ENCODE peak calls at places on chromosomes 4 and X, in ten cellular contexts. R is esophagus squamous epithelium; W is lower lobe of right lung; A is choroid plexus epithelial cell; N is HepG2; T is ascending aorta; O is SK-N-SH; Z is naive thymus-derived CD4-positive, alpha-beta T cell; B is A549; U is uterus. K is an unnamed sample.

GRCh38 chr4:28788929-28789490 is 1928.4 kb downstream of the STIM2 start:
- DNase-seq in R (no peak), W (no peak), A (no peak), N (no peak), T (no peak), O (peak), Z (no peak), B (peak), U (no peak), K (no peak)

GRCh38 chr4:77187231-77187630 is 30.2 kb downstream of the CCNG2 start:
- DNase-seq in R (no peak), W (no peak), A (no peak), N (no peak), T (no peak), O (no peak), Z (no peak), B (no peak), U (no peak), K (no peak)

GRCh38 chrX:55486736-55487135 is 2.9 kb downstream of the USP51 start:
- DNase-seq in R (no peak), W (no peak), A (no peak), N (no peak), T (peak), O (no peak), Z (no peak), B (peak), U (no peak), K (no peak)

GRCh38 chr4:185820119-185821028 is 8.4 kb upstream of the SORBS2 start:
- DNase-seq in R (no peak), W (no peak), A (peak), N (no peak), T (no peak), O (no peak), Z (no peak), B (no peak), U (no peak), K (no peak)

GRCh38 chrX:9873952-9874351 is 87.7 kb downstream of the SHROOM2 start:
- DNase-seq in R (no peak), W (peak), A (peak), N (peak), T (no peak), O (peak), Z (peak), B (peak), U (no peak), K (no peak)

GRCh38 chr4:110854021-110854678 is 231.3 kb upstream of the PITX2 start:
- DNase-seq in R (no peak), W (no peak), A (peak), N (no peak), T (no peak), O (no peak), Z (no peak), B (peak), U (no peak), K (peak)

GRCh38 chr4:141636771-141637460 is 533 bp downstream of the IL15 start:
- DNase-seq in R (no peak), W (peak), A (peak), N (no peak), T (peak), O (peak), Z (no peak), B (peak), U (peak), K (no peak)

GRCh38 chrX:150515801-150516200 is 52.6 kb upstream of the MTM1 start:
- DNase-seq in R (no peak), W (no peak), A (no peak), N (no peak), T (no peak), O (no peak), Z (no peak), B (no peak), U (no peak), K (no peak)

GRCh38 chr4:125891597-125892258 is 577.0 kb downstream of the FAT4 start:
- DNase-seq in R (no peak), W (no peak), A (peak), N (no peak), T (no peak), O (no peak), Z (no peak), B (no peak), U (no peak), K (no peak)

GRCh38 chrX:16348286-16348685 is 181.0 kb downstream of the MAGEB17 start:
- DNase-seq in R (no peak), W (no peak), A (no peak), N (no peak), T (no peak), O (no peak), Z (no peak), B (no peak), U (no peak), K (no peak)

GRCh38 chr4:7107166-7107905 is 39.5 kb upstream of the GRPEL1 start:
- DNase-seq in R (no peak), W (peak), A (no peak), N (no peak), T (no peak), O (peak), Z (no peak), B (no peak), U (no peak), K (no peak)

GRCh38 chrX:112849010-112849409 is 8.4 kb upstream of the AMOT start:
- DNase-seq in R (no peak), W (no peak), A (no peak), N (no peak), T (no peak), O (peak), Z (no peak), B (no peak), U (no peak), K (no peak)

GRCh38 chrX:7948483-7948882 is 21.3 kb upstream of the PNPLA4 start:
- DNase-seq in R (no peak), W (no peak), A (no peak), N (no peak), T (no peak), O (no peak), Z (no peak), B (no peak), U (no peak), K (no peak)

GRCh38 chrX:51336584-51336983 is 4.0 kb downstream of the NUDT10 start:
- DNase-seq in R (no peak), W (no peak), A (peak), N (peak), T (no peak), O (peak), Z (peak), B (peak), U (no peak), K (no peak)

GRCh38 chrX:22141061-22141460 is 108.9 kb downstream of the PHEX start:
- DNase-seq in R (no peak), W (no peak), A (no peak), N (no peak), T (no peak), O (no peak), Z (no peak), B (no peak), U (no peak), K (no peak)

GRCh38 chr4:45131020-45131419 is 404.7 kb upstream of the GNPDA2 start:
- DNase-seq in R (no peak), W (no peak), A (no peak), N (no peak), T (no peak), O (no peak), Z (no peak), B (no peak), U (no peak), K (peak)

GRCh38 chr4:1421650-1422049 is 15.4 kb upstream of the NKX1-1 start:
- DNase-seq in R (no peak), W (no peak), A (no peak), N (no peak), T (no peak), O (no peak), Z (no peak), B (no peak), U (no peak), K (no peak)

GRCh38 chr4:179867300-179867878 is 2375.8 kb upstream of the TENM3 start:
- DNase-seq in R (no peak), W (peak), A (peak), N (peak), T (no peak), O (peak), Z (peak), B (peak), U (no peak), K (peak)

GRCh38 chrX:106670631-106671030 is 55.9 kb upstream of the RNF128 start:
- DNase-seq in R (no peak), W (no peak), A (peak), N (no peak), T (no peak), O (no peak), Z (no peak), B (no peak), U (no peak), K (no peak)

GRCh38 chr4:140691369-140691768 is 64.8 kb downstream of the TBC1D9 start:
- DNase-seq in R (no peak), W (no peak), A (peak), N (peak), T (no peak), O (no peak), Z (no peak), B (peak), U (no peak), K (peak)

GRCh38 chr4:60729194-60729593 is 470.9 kb upstream of the ADGRL3 start:
- DNase-seq in R (no peak), W (no peak), A (peak), N (no peak), T (no peak), O (no peak), Z (no peak), B (no peak), U (no peak), K (no peak)

GRCh38 chr4:142452132-142452855 is 393.8 kb downstream of the INPP4B start:
- DNase-seq in R (no peak), W (no peak), A (no peak), N (no peak), T (no peak), O (no peak), Z (no peak), B (no peak), U (no peak), K (no peak)

GRCh38 chrX:120514236-120514635 is 45.1 kb upstream of the LAMP2 start:
- DNase-seq in R (no peak), W (no peak), A (peak), N (peak), T (no peak), O (peak), Z (no peak), B (peak), U (no peak), K (no peak)

GRCh38 chrX:33840176-33840575 is 291.9 kb downstream of the FAM47A start:
- DNase-seq in R (no peak), W (no peak), A (no peak), N (no peak), T (no peak), O (no peak), Z (no peak), B (no peak), U (no peak), K (no peak)

GRCh38 chr4:64079316-64079715 is 329.9 kb downstream of the TECRL start:
- DNase-seq in R (no peak), W (no peak), A (no peak), N (no peak), T (no peak), O (no peak), Z (no peak), B (peak), U (no peak), K (peak)

GRCh38 chr4:25667931-25668557 is 12.4 kb downstream of the SLC34A2 start:
- DNase-seq in R (no peak), W (no peak), A (peak), N (peak), T (no peak), O (no peak), Z (no peak), B (no peak), U (no peak), K (no peak)

GRCh38 chr4:579543-580175 is 3.6 kb upstream of the TMEM271 start:
- DNase-seq in R (no peak), W (no peak), A (no peak), N (no peak), T (no peak), O (no peak), Z (no peak), B (no peak), U (no peak), K (no peak)

GRCh38 chrX:48631376-48632090 is 34.2 kb downstream of the WDR13 start:
- DNase-seq in R (peak), W (peak), A (peak), N (peak), T (peak), O (peak), Z (peak), B (peak), U (peak), K (peak)

GRCh38 chr4:9931196-9931595 is 90.1 kb downstream of the SLC2A9 start:
- DNase-seq in R (no peak), W (no peak), A (no peak), N (no peak), T (no peak), O (no peak), Z (no peak), B (no peak), U (no peak), K (no peak)
- H3K4me3 ChIP-seq in R (no peak), W (no peak), A (no peak), N (no peak), T (no peak), O (no peak), Z (no peak), B (no peak), U (no peak), K (no peak)

DNA sequence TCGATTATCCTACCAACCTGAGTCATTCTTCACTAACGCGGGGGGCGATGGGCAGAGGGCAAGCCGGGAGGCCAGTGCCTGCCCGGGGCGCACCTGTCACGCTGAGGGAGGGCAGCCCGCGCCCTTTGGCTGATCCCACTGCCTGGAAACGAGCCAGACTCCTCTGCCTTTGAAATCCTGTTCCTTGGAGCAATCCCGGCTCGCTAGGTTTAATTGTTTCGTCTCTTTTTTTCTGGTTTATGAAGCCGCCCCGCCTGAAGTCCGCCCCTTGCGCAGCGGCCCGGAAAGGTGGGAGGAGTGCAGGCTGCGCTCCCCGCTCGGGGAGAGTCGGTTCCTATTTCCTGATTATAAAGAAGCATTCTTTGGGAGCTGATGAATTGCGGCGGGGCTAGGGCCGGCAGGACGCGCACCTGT is 484.2 kb downstream of the BCOR start:
- DNase-seq in R (no peak), W (peak), A (no peak), N (no peak), T (no peak), O (peak), Z (no peak), B (no peak), U (peak), K (no peak)
- H3K4me3 ChIP-seq in R (peak), W (peak), A (no peak), N (no peak), T (peak), O (peak), Z (peak), B (peak), U (peak), K (peak)

GRCh38 chr4:182647901-182648300 is 269.3 kb downstream of the DCTD start:
- DNase-seq in R (no peak), W (no peak), A (no peak), N (no peak), T (no peak), O (no peak), Z (no peak), B (no peak), U (no peak), K (no peak)

GRCh38 chr4:182644326-182645050 is 272.7 kb downstream of the DCTD start:
- DNase-seq in R (no peak), W (no peak), A (peak), N (no peak), T (no peak), O (no peak), Z (no peak), B (no peak), U (no peak), K (no peak)

GRCh38 chr4:182645511-182645910 is 271.7 kb downstream of the DCTD start:
- DNase-seq in R (no peak), W (no peak), A (no peak), N (no peak), T (no peak), O (no peak), Z (no peak), B (no peak), U (no peak), K (no peak)

GRCh38 chr4:182649698-182650477 is 267.3 kb downstream of the DCTD start:
- DNase-seq in R (no peak), W (no peak), A (no peak), N (no peak), T (no peak), O (no peak), Z (no peak), B (no peak), U (no peak), K (no peak)

DNA sequence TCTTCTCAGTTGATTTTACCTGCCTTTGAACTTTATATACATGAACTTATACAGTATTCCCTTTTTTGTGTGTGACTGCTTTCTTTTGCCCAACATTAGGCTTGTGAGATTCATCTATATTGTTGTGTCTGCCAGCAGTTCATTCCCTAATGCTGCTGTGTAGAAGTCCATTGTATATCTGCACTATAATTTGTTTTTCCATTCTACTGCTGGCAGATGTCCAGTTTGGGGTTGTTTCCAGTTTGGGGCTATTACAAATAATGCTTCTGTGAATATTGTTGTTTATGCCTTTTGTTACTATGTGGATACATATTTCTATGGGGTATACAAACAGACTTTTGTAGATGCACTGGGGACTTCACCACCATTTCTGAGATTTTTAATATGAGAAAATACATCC is 268.4 kb downstream of the DCTD start:
- DNase-seq in R (no peak), W (no peak), A (no peak), N (no peak), T (no peak), O (no peak), Z (no peak), B (no peak), U (no peak), K (no peak)
- H3K4me3 ChIP-seq in R (no peak), W (no peak), A (no peak), N (no peak), T (no peak), O (no peak), Z (no peak), B (no peak), U (no peak), K (no peak)

GRCh38 chr4:55820260-55820659 is 670 bp downstream of the EXOC1L start:
- DNase-seq in R (no peak), W (no peak), A (no peak), N (no peak), T (no peak), O (no peak), Z (no peak), B (no peak), U (no peak), K (no peak)
- H3K4me3 ChIP-seq in R (no peak), W (peak), A (no peak), N (no peak), T (no peak), O (no peak), Z (no peak), B (no peak), U (no peak), K (no peak)

DNA sequence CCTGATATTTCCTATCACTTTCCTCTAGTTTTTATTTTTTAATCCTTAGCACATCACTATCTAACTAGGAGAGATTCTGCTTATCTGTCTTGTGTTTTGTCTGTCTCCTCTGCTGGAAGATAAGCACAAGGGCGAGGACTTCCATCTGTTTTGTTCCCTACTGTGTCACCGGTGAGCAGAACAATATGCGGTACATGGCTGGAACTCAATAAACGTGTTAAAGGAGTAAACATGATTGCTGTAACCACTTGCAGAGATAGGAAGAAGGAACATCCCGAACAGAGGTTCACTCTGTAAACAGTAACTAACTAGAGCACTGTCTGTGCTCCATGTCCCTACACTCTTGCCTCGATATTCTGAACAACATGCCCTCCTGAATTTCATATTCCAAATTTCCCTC is 5.2 kb downstream of the HS3ST1 start:
- DNase-seq in R (no peak), W (no peak), A (no peak), N (no peak), T (no peak), O (no peak), Z (no peak), B (no peak), U (peak), K (no peak)
- H3K4me3 ChIP-seq in R (no peak), W (no peak), A (no peak), N (no peak), T (no peak), O (no peak), Z (no peak), B (no peak), U (no peak), K (no peak)